ENCODE peak calls at places on chromosomes 1 and 21, in five cellular contexts. W is NCI-H1092 treated with DMSO at 0.1 percent for 48 hours; O is tibial nerve; I is small intestine; C is CD8-positive, alpha-beta memory T cell. A is an unnamed sample.

GRCh38 chr1:61692155-61692783 is 32.7 kb downstream of the TM2D1 start:
- DNase-seq in W (no peak), O (no peak), I (no peak), C (no peak), A (no peak)

GRCh38 chr1:117026361-117026760 is 24.8 kb downstream of the CD101 start:
- DNase-seq in W (no peak), O (no peak), I (no peak), C (no peak), A (no peak)

GRCh38 chr1:156347337-156347736 is 9.0 kb downstream of the TSACC start:
- DNase-seq in W (no peak), O (no peak), I (no peak), C (no peak), A (no peak)

GRCh38 chr1:78688701-78689100 is 39.1 kb downstream of the IFI44 start:
- DNase-seq in W (no peak), O (no peak), I (no peak), C (no peak), A (no peak)

GRCh38 chr1:22709891-22710687 is 550 bp upstream of the EPHB2 start:
- DNase-seq in W (peak), O (peak), I (no peak), C (no peak), A (no peak)

GRCh38 chr1:205942631-205943159 is 561 bp downstream of the SLC26A9 start:
- DNase-seq in W (no peak), O (no peak), I (no peak), C (no peak), A (no peak)

GRCh38 chr21:45365608-45366241 is 39.2 kb upstream of the COL18A1 start:
- DNase-seq in W (no peak), O (no peak), I (no peak), C (no peak), A (no peak)

GRCh38 chr1:27536767-27537166 is 46.8 kb upstream of the WASF2 start:
- DNase-seq in W (peak), O (no peak), I (no peak), C (no peak), A (no peak)

GRCh38 chr1:171814692-171815091 is 26.6 kb upstream of the DNM3 start:
- DNase-seq in W (no peak), O (no peak), I (no peak), C (no peak), A (no peak)

GRCh38 chr1:12622506-12622905 is 4.5 kb upstream of the DHRS3 start:
- DNase-seq in W (peak), O (no peak), I (no peak), C (no peak), A (no peak)

GRCh38 chr21:38819719-38820147 is 14.0 kb downstream of the ETS2 start:
- DNase-seq in W (no peak), O (no peak), I (peak), C (no peak), A (no peak)

GRCh38 chr1:204726478-204726877 is 40.9 kb upstream of the LRRN2 start:
- DNase-seq in W (no peak), O (no peak), I (peak), C (no peak), A (no peak)

GRCh38 chr21:42592156-42592820 is 61.1 kb upstream of the PDE9A start:
- DNase-seq in W (no peak), O (no peak), I (no peak), C (no peak), A (no peak)

GRCh38 chr1:117318456-117318855 is 48.8 kb upstream of the MAN1A2 start:
- DNase-seq in W (no peak), O (no peak), I (no peak), C (no peak), A (no peak)

A was measured in omental fat pad.